ENCODE peak calls at places on chromosome 17, in nine cellular contexts. One of them, this sample, is unnamed.
A peak's percentile ranks its signal among the peaks of the same experiment; 100 is the strongest.

GRCh38 chr17:82257473-82257872 is 16.0 kb downstream of the CSNK1D start:
- DNase-seq in choroid plexus epithelial cell: peak; percentile 76
- DNase-seq in gastrocnemius medialis: peak; percentile 73
- DNase-seq in IMR-90: no peak
- DNase-seq in tibial artery: no peak
- DNase-seq in kidney: no peak
- DNase-seq in brain microvascular endothelial cell: peak; percentile 55
- DNase-seq in cardiac fibroblast: peak; percentile 49
- DNase-seq in lower leg skin: no peak
- DNase-seq in this sample: no peak

GRCh38 chr17:14747576-14747940 is 446.7 kb downstream of the HS3ST3B1 start:
- DNase-seq in IMR-90: peak; percentile 25
- DNase-seq in tibial artery: no peak
- DNase-seq in cardiac fibroblast: peak; percentile 32
- DNase-seq in lower leg skin: no peak
- DNase-seq in kidney: no peak
- DNase-seq in choroid plexus epithelial cell: no peak
- DNase-seq in brain microvascular endothelial cell: no peak
- DNase-seq in gastrocnemius medialis: no peak
- DNase-seq in this sample: no peak

GRCh38 chr17:76515291-76515949 is 14.2 kb upstream of the RHBDF2 start:
- DNase-seq in gastrocnemius medialis: peak; percentile 91
- DNase-seq in IMR-90: peak; percentile 97
- DNase-seq in kidney: peak; percentile 92
- DNase-seq in cardiac fibroblast: peak; percentile 96
- DNase-seq in choroid plexus epithelial cell: peak; percentile 73
- DNase-seq in lower leg skin: peak; percentile 97
- DNase-seq in brain microvascular endothelial cell: peak; percentile 89
- DNase-seq in tibial artery: peak; percentile 91
- DNase-seq in this sample: peak; percentile 48

GRCh38 chr17:38747385-38748328 is 479 bp downstream of the PCGF2 start:
- DNase-seq in cardiac fibroblast: peak; percentile 41
- DNase-seq in kidney: peak; percentile 88
- DNase-seq in choroid plexus epithelial cell: no peak
- DNase-seq in IMR-90: no peak
- DNase-seq in tibial artery: no peak
- DNase-seq in lower leg skin: peak; percentile 89
- DNase-seq in gastrocnemius medialis: no peak
- DNase-seq in brain microvascular endothelial cell: no peak
- DNase-seq in this sample: no peak

GRCh38 chr17:81870155-81870977 is 771 bp downstream of the ARHGDIA start:
- DNase-seq in choroid plexus epithelial cell: peak; percentile 74
- DNase-seq in lower leg skin: peak; percentile 90
- DNase-seq in cardiac fibroblast: peak; percentile 56
- DNase-seq in kidney: no peak
- DNase-seq in gastrocnemius medialis: no peak
- DNase-seq in brain microvascular endothelial cell: peak; percentile 40
- DNase-seq in tibial artery: no peak
- DNase-seq in IMR-90: peak; percentile 69
- DNase-seq in this sample: no peak

GRCh38 chr17:42363767-42364585 is 24.3 kb downstream of the STAT3 start:
- DNase-seq in brain microvascular endothelial cell: peak; percentile 56
- DNase-seq in cardiac fibroblast: peak; percentile 71
- DNase-seq in gastrocnemius medialis: no peak
- DNase-seq in choroid plexus epithelial cell: peak; percentile 90
- DNase-seq in kidney: no peak
- DNase-seq in tibial artery: no peak
- DNase-seq in IMR-90: peak; percentile 72
- DNase-seq in lower leg skin: no peak
- DNase-seq in this sample: peak; percentile 70

GRCh38 chr17:4599505-4600281 is 15.4 kb downstream of the SMTNL2 start:
- DNase-seq in cardiac fibroblast: peak; percentile 82
- DNase-seq in tibial artery: no peak
- DNase-seq in lower leg skin: no peak
- DNase-seq in IMR-90: peak; percentile 15
- DNase-seq in kidney: peak; percentile 39
- DNase-seq in choroid plexus epithelial cell: peak; percentile 71
- DNase-seq in brain microvascular endothelial cell: no peak
- DNase-seq in gastrocnemius medialis: peak; percentile 97
- DNase-seq in this sample: no peak

GRCh38 chr17:31385428-31386285 is 5.8 kb upstream of the RAB11FIP4 start:
- DNase-seq in cardiac fibroblast: no peak
- DNase-seq in brain microvascular endothelial cell: no peak
- DNase-seq in choroid plexus epithelial cell: no peak
- DNase-seq in tibial artery: peak; percentile 45
- DNase-seq in IMR-90: peak; percentile 29
- DNase-seq in kidney: no peak
- DNase-seq in lower leg skin: peak; percentile 46
- DNase-seq in gastrocnemius medialis: no peak
- DNase-seq in this sample: no peak

GRCh38 chr17:57281887-57282653 is 25.7 kb downstream of the MSI2 start:
- DNase-seq in IMR-90: no peak
- DNase-seq in choroid plexus epithelial cell: peak; percentile 36
- DNase-seq in tibial artery: no peak
- DNase-seq in brain microvascular endothelial cell: peak; percentile 14
- DNase-seq in kidney: no peak
- DNase-seq in gastrocnemius medialis: peak; percentile 57
- DNase-seq in lower leg skin: no peak
- DNase-seq in cardiac fibroblast: no peak
- DNase-seq in this sample: no peak

GRCh38 chr17:61904094-61904710 is 23.6 kb downstream of the INTS2 start:
- DNase-seq in kidney: no peak
- DNase-seq in cardiac fibroblast: no peak
- DNase-seq in brain microvascular endothelial cell: no peak
- DNase-seq in tibial artery: no peak
- DNase-seq in choroid plexus epithelial cell: no peak
- DNase-seq in IMR-90: no peak
- DNase-seq in lower leg skin: no peak
- DNase-seq in gastrocnemius medialis: no peak
- DNase-seq in this sample: no peak

GRCh38 chr17:82145550-82146165 is 47.6 kb upstream of the FASN start:
- DNase-seq in brain microvascular endothelial cell: no peak
- DNase-seq in tibial artery: no peak
- DNase-seq in IMR-90: no peak
- DNase-seq in gastrocnemius medialis: no peak
- DNase-seq in choroid plexus epithelial cell: no peak
- DNase-seq in lower leg skin: no peak
- DNase-seq in kidney: peak; percentile 56
- DNase-seq in cardiac fibroblast: no peak
- DNase-seq in this sample: no peak

GRCh38 chr17:78933959-78934568 is 8.9 kb upstream of the TIMP2 start:
- DNase-seq in choroid plexus epithelial cell: peak; percentile 99
- DNase-seq in kidney: peak; percentile 97
- DNase-seq in lower leg skin: peak; percentile 99
- DNase-seq in gastrocnemius medialis: peak; percentile 96
- DNase-seq in cardiac fibroblast: peak; percentile 99
- DNase-seq in IMR-90: peak; percentile 100
- DNase-seq in tibial artery: peak; percentile 99
- DNase-seq in brain microvascular endothelial cell: peak; percentile 98
- DNase-seq in this sample: peak; percentile 99

GRCh38 chr17:57861000-57861736 is 11.3 kb upstream of the MRPS23 start:
- DNase-seq in kidney: peak; percentile 88
- DNase-seq in brain microvascular endothelial cell: no peak
- DNase-seq in lower leg skin: no peak
- DNase-seq in cardiac fibroblast: no peak
- DNase-seq in tibial artery: peak; percentile 88
- DNase-seq in choroid plexus epithelial cell: peak; percentile 43
- DNase-seq in gastrocnemius medialis: peak; percentile 78
- DNase-seq in IMR-90: peak; percentile 60
- DNase-seq in this sample: peak; percentile 44

GRCh38 chr17:27232328-27232727 is 61.6 kb upstream of the WSB1 start:
- DNase-seq in gastrocnemius medialis: no peak
- DNase-seq in tibial artery: no peak
- DNase-seq in choroid plexus epithelial cell: no peak
- DNase-seq in IMR-90: no peak
- DNase-seq in lower leg skin: no peak
- DNase-seq in brain microvascular endothelial cell: no peak
- DNase-seq in cardiac fibroblast: no peak
- DNase-seq in kidney: no peak
- DNase-seq in this sample: no peak
- TF ChIP-seq CTCF in gastrocnemius medialis: no peak
- TF ChIP-seq CTCF in tibial artery: no peak
- TF ChIP-seq CTCF in choroid plexus epithelial cell: no peak
- TF ChIP-seq CTCF in IMR-90: no peak
- TF ChIP-seq CTCF in lower leg skin: no peak
- TF ChIP-seq CTCF in brain microvascular endothelial cell: no peak
- TF ChIP-seq CTCF in cardiac fibroblast: no peak
- TF ChIP-seq CTCF in kidney: no peak
- TF ChIP-seq CTCF in this sample: no peak

GRCh38 chr17:1471490-1471889 is 15.5 kb upstream of the CRK start:
- DNase-seq in IMR-90: no peak
- DNase-seq in cardiac fibroblast: no peak
- DNase-seq in choroid plexus epithelial cell: no peak
- DNase-seq in tibial artery: no peak
- DNase-seq in brain microvascular endothelial cell: no peak
- DNase-seq in lower leg skin: no peak
- DNase-seq in gastrocnemius medialis: no peak
- DNase-seq in kidney: no peak
- DNase-seq in this sample: no peak

GRCh38 chr17:1473170-1473569 is 17.1 kb upstream of the CRK start:
- DNase-seq in choroid plexus epithelial cell: no peak
- DNase-seq in IMR-90: no peak
- DNase-seq in tibial artery: no peak
- DNase-seq in kidney: no peak
- DNase-seq in brain microvascular endothelial cell: no peak
- DNase-seq in cardiac fibroblast: no peak
- DNase-seq in gastrocnemius medialis: no peak
- DNase-seq in lower leg skin: no peak
- DNase-seq in this sample: no peak

GRCh38 chr17:1470774-1471462 is 14.9 kb upstream of the CRK start:
- DNase-seq in gastrocnemius medialis: no peak
- DNase-seq in tibial artery: no peak
- DNase-seq in lower leg skin: no peak
- DNase-seq in IMR-90: no peak
- DNase-seq in cardiac fibroblast: no peak
- DNase-seq in brain microvascular endothelial cell: no peak
- DNase-seq in choroid plexus epithelial cell: no peak
- DNase-seq in kidney: no peak
- DNase-seq in this sample: no peak

GRCh38 chr17:1473841-1474240 is 17.8 kb upstream of the CRK start:
- DNase-seq in lower leg skin: no peak
- DNase-seq in cardiac fibroblast: no peak
- DNase-seq in choroid plexus epithelial cell: no peak
- DNase-seq in kidney: no peak
- DNase-seq in brain microvascular endothelial cell: no peak
- DNase-seq in gastrocnemius medialis: no peak
- DNase-seq in IMR-90: no peak
- DNase-seq in tibial artery: no peak
- DNase-seq in this sample: no peak

GRCh38 chr17:1471931-1472727 is 16.1 kb upstream of the CRK start:
- DNase-seq in gastrocnemius medialis: no peak
- DNase-seq in brain microvascular endothelial cell: no peak
- DNase-seq in IMR-90: no peak
- DNase-seq in tibial artery: no peak
- DNase-seq in lower leg skin: no peak
- DNase-seq in kidney: no peak
- DNase-seq in cardiac fibroblast: no peak
- DNase-seq in choroid plexus epithelial cell: no peak
- DNase-seq in this sample: no peak
- H3K4me3 ChIP-seq in gastrocnemius medialis: no peak overlapping the region
- H3K4me3 ChIP-seq in brain microvascular endothelial cell: no peak overlapping the region
- H3K4me3 ChIP-seq in IMR-90: no peak overlapping the region
- H3K4me3 ChIP-seq in tibial artery: no peak overlapping the region
- H3K4me3 ChIP-seq in lower leg skin: no peak overlapping the region
- H3K4me3 ChIP-seq in kidney: no peak overlapping the region
- H3K4me3 ChIP-seq in cardiac fibroblast: no peak overlapping the region
- H3K4me3 ChIP-seq in choroid plexus epithelial cell: no peak overlapping the region
- H3K4me3 ChIP-seq in this sample: no peak overlapping the region

DNA sequence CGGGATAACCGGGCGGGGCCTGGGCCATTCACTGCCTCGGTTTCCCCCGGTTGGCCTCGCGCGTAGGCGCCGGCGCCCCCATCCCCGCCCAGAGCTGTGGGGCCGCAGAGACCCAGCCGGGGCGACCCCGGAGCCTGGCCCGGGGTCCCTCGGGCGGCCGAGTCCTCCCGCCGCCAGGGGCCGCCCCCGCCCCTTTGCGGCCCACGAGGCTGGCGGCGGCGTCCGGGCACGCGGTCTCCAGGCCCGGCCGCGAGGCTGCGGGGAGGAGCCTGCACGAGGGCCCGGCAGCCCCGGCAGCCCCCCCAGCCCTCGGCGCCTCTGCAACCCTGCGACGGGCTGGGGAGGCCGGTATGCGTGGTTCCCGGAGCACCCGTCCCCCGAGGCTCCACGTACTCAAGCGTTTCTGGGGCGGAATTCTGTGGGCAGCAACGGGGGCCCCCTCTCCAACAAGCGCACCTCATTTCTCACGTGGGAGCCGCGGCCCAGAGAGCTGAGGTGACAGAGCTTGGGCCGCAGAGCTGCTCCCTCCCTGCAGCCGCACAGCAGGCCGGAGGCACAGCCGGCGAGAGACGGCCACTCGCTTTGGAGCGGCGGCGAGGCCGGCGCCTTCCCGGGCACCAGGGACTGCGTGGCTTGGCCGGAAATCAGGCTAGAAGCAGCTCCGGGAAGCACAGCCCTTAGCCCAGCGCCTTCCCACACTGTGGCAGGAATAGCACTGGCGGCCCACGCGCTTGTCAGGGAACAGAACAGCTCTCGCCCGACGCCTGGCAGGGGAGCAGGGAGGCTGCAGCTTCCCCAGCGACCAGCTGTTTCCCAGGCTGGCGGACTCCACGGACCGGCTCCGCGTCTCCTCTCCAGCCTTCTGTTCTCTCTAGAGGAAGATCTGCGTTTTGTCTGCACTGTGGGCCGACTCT is 860 bp upstream of the LIMD2 start:
- DNase-seq in lower leg skin: peak; percentile 86
- DNase-seq in kidney: peak; percentile 94
- DNase-seq in IMR-90: peak; percentile 29
- DNase-seq in gastrocnemius medialis: no peak
- DNase-seq in brain microvascular endothelial cell: peak; percentile 39
- DNase-seq in choroid plexus epithelial cell: peak; percentile 67
- DNase-seq in tibial artery: peak; percentile 85
- DNase-seq in cardiac fibroblast: peak; percentile 73
- DNase-seq in this sample: peak; percentile 11
- TF ChIP-seq CTCF in lower leg skin: no peak
- TF ChIP-seq CTCF in kidney: no peak
- TF ChIP-seq CTCF in IMR-90: no peak
- TF ChIP-seq CTCF in gastrocnemius medialis: peak; percentile 22
- TF ChIP-seq CTCF in brain microvascular endothelial cell: peak; percentile 15
- TF ChIP-seq CTCF in choroid plexus epithelial cell: peak; percentile 26
- TF ChIP-seq CTCF in tibial artery: no peak
- TF ChIP-seq CTCF in cardiac fibroblast: no peak
- TF ChIP-seq CTCF in this sample: no peak

GRCh38 chr17:48555616-48556533 is 11.0 kb upstream of the HOXB2 start:
- DNase-seq in tibial artery: no peak
- DNase-seq in lower leg skin: no peak
- DNase-seq in brain microvascular endothelial cell: no peak
- DNase-seq in kidney: peak; percentile 78
- DNase-seq in gastrocnemius medialis: no peak
- DNase-seq in IMR-90: peak; percentile 63
- DNase-seq in choroid plexus epithelial cell: no peak
- DNase-seq in cardiac fibroblast: no peak
- DNase-seq in this sample: no peak
- H3K4me3 ChIP-seq in tibial artery: peak overlapping the region; percentile 43
- H3K4me3 ChIP-seq in lower leg skin: no peak overlapping the region
- H3K4me3 ChIP-seq in brain microvascular endothelial cell: peak overlapping the region; percentile 41
- H3K4me3 ChIP-seq in kidney: peak overlapping the region; percentile 56
- H3K4me3 ChIP-seq in gastrocnemius medialis: peak overlapping the region; percentile 53
- H3K4me3 ChIP-seq in IMR-90: peak overlapping the region; percentile 48
- H3K4me3 ChIP-seq in choroid plexus epithelial cell: no peak overlapping the region
- H3K4me3 ChIP-seq in cardiac fibroblast: peak overlapping the region; percentile 36
- H3K4me3 ChIP-seq in this sample: peak overlapping the region; percentile 82